ENCODE peak calls at places on chromosomes 13 and 19, in eight cellular contexts. P is pancreas; H is body of pancreas; C is stimulated activated CD8-positive, alpha-beta memory T cell treated with anti-CD3 and anti-CD28 coated beads, Interleukin-7, amount 100 ng/mL, for 4 hours; B is tibial nerve; U is HAP-1; X is activated CD4-positive, alpha-beta T cell treated with anti-CD3 and anti-CD28 coated beads, Interleukin-2, amount 10 ng/mL, durations not matched to agents 7 days and 5 days; D is thyroid gland. A is an unnamed sample.

GRCh38 chr13:49481788-49482187 is 14.0 kb upstream of the PHF11 start:
- DNase-seq in P (no peak), B (no peak), C (no peak), X (no peak), U (no peak), H (no peak), D (no peak), A (no peak)

GRCh38 chr19:49497047-49497789 is 984 bp downstream of the RPS11 start:
- DNase-seq in X (peak; percentile 89), H (peak; percentile 80), C (peak; percentile 58), U (peak; percentile 74), D (peak; percentile 47), B (peak; percentile 64), P (no peak), A (no peak)

GRCh38 chr19:34459614-34460013 is 21.9 kb upstream of the WTIP start:
- DNase-seq in H (no peak), B (no peak), U (no peak), C (no peak), D (no peak), P (no peak), X (no peak), A (no peak)

GRCh38 chr13:26442541-26442940 is 114.9 kb upstream of the WASF3 start:
- DNase-seq in D (no peak), U (no peak), X (no peak), B (no peak), P (no peak), C (no peak), H (no peak), A (no peak)

GRCh38 chr13:25980255-25980654 is 71.6 kb downstream of the SHISA2 start:
- DNase-seq in X (no peak), P (no peak), U (peak; percentile 66), H (peak; percentile 13), D (peak; percentile 63), B (no peak), C (no peak), A (no peak)

GRCh38 chr19:31629936-31630335 is 280.7 kb upstream of the TSHZ3 start:
- DNase-seq in C (no peak), U (no peak), X (no peak), B (no peak), H (no peak), D (no peak), P (no peak), A (no peak)

GRCh38 chr19:9641810-9642209 is 20.8 kb upstream of the ZNF561 start:
- DNase-seq in B (no peak), H (no peak), C (no peak), P (no peak), D (no peak), X (no peak), U (no peak), A (no peak)

GRCh38 chr13:94824601-94825000 is 112.3 kb upstream of the SOX21 start:
- DNase-seq in H (no peak), P (no peak), C (no peak), D (no peak), B (no peak), X (no peak), U (no peak), A (no peak)

GRCh38 chr19:21947775-21948174 is 63.0 kb downstream of the ZNF208 start:
- DNase-seq in H (no peak), D (no peak), C (no peak), B (no peak), P (no peak), X (no peak), U (no peak), A (no peak)

GRCh38 chr19:8615022-8615421 is 4.5 kb upstream of the ADAMTS10 start:
- DNase-seq in H (no peak), X (no peak), U (no peak), B (no peak), P (no peak), D (no peak), C (no peak), A (no peak)

GRCh38 chr13:113941571-113942191 is 32.2 kb downstream of the C13orf46 start:
- DNase-seq in P (no peak), H (no peak), C (no peak), X (no peak), B (no peak), U (no peak), D (no peak), A (no peak)

GRCh38 chr19:33288666-33289065 is 13.7 kb downstream of the CEBPA start:
- DNase-seq in H (no peak), D (no peak), P (no peak), C (no peak), X (no peak), B (no peak), U (no peak), A (no peak)

GRCh38 chr19:17775991-17776803 is 18.7 kb upstream of the B3GNT3 start:
- DNase-seq in X (no peak), C (no peak), D (no peak), U (no peak), P (no peak), H (no peak), B (no peak), A (no peak)

GRCh38 chr13:36848228-36848982 is 29.4 kb downstream of the RFXAP start:
- DNase-seq in P (no peak), U (no peak), H (no peak), C (no peak), B (no peak), D (no peak), X (no peak), A (no peak)

GRCh38 chr19:3285647-3286176 is 61.3 kb downstream of the CELF5 start:
- DNase-seq in U (peak; percentile 83), H (no peak), B (no peak), D (no peak), P (no peak), C (no peak), X (peak; percentile 41), A (no peak)

GRCh38 chr13:48783181-48783630 is 129.5 kb downstream of the CYSLTR2 start:
- DNase-seq in X (no peak), B (peak; percentile 76), C (no peak), D (peak; percentile 39), P (peak; percentile 39), H (peak; percentile 77), U (no peak), A (no peak)

GRCh38 chr13:67238277-67238859 is 8.2 kb upstream of the PCDH9 start:
- DNase-seq in D (no peak), P (no peak), C (no peak), U (peak; percentile 35), B (no peak), X (no peak), H (no peak), A (no peak)

GRCh38 chr13:106530209-106530906 is 5.1 kb downstream of the EFNB2 start:
- DNase-seq in P (no peak), B (no peak), D (no peak), X (no peak), U (peak; percentile 78), C (no peak), H (no peak), A (no peak)

GRCh38 chr19:35153701-35154534 is 617 bp upstream of the FXYD5 start:
- DNase-seq in B (no peak), D (no peak), U (peak; percentile 59), X (peak; percentile 79), C (peak; percentile 53), H (no peak), P (no peak), A (no peak)

GRCh38 chr13:46607768-46608553 is 55.0 kb downstream of the LRCH1 start:
- DNase-seq in D (no peak), X (no peak), C (no peak), H (no peak), P (no peak), B (no peak), U (no peak), A (no peak)

GRCh38 chr13:26585136-26585535 is 27.7 kb downstream of the WASF3 start:
- DNase-seq in X (no peak), P (no peak), U (no peak), H (no peak), D (no peak), B (no peak), C (no peak), A (no peak)

A was measured in NCI-H2107.